ENCODE peak calls at places on chromosomes 5 and 9, in eight cellular contexts. N is GM23338, I is IMR-90, H is right atrium auricular region, M is astrocyte of the spinal cord, A is HCT116, Z is gastrocnemius medialis, T is GM06990. P is an unnamed sample.

GRCh38 chr5:153404747-153405146 is 85.7 kb upstream of the GRIA1 start:
- DNase-seq in N (peak; percentile 11), I (no peak), H (no peak), M (no peak), A (no peak), Z (no peak), T (no peak), P (no peak)

GRCh38 chr5:160925281-160925680 is 73.3 kb upstream of the ATP10B start:
- DNase-seq in N (no peak), I (no peak), H (no peak), M (no peak), A (no peak), Z (no peak), T (no peak), P (no peak)

GRCh38 chr5:167813381-167813780 is 478.1 kb upstream of the WWC1 start:
- DNase-seq in N (no peak), I (no peak), H (no peak), M (no peak), A (no peak), Z (no peak), T (no peak), P (no peak)

GRCh38 chr5:109468737-109469420 is 59.1 kb upstream of the PJA2 start:
- DNase-seq in N (peak; percentile 79), I (peak; percentile 94), H (peak; percentile 97), M (peak; percentile 94), A (peak; percentile 84), Z (peak; percentile 88), T (peak; percentile 32), P (peak; percentile 98)

GRCh38 chr9:734831-735511 is 106.5 kb upstream of the DMRT1 start:
- DNase-seq in N (no peak), I (peak; percentile 97), H (peak; percentile 65), M (peak; percentile 96), A (no peak), Z (no peak), T (no peak), P (peak; percentile 98)

GRCh38 chr5:158382473-158382872 is 523.5 kb upstream of the CLINT1 start:
- DNase-seq in N (peak; percentile 15), I (peak; percentile 97), H (peak; percentile 89), M (peak; percentile 97), A (peak; percentile 29), Z (peak; percentile 74), T (no peak), P (peak; percentile 98)

GRCh38 chr9:107749787-107750444 is 260.3 kb upstream of the KLF4 start:
- DNase-seq in N (peak; percentile 69), I (peak; percentile 96), H (peak; percentile 96), M (peak; percentile 92), A (peak; percentile 85), Z (peak; percentile 97), T (no peak), P (peak; percentile 94)

GRCh38 chr5:132557425-132557805 is 638 bp downstream of the RAD50 start:
- DNase-seq in N (peak; percentile 69), I (peak; percentile 29), H (no peak), M (peak; percentile 28), A (peak; percentile 37), Z (peak; percentile 29), T (no peak), P (peak; percentile 33)

GRCh38 chr5:69136296-69136695 is 30.7 kb upstream of the CCNB1 start:
- DNase-seq in N (no peak), I (no peak), H (no peak), M (no peak), A (no peak), Z (no peak), T (peak; percentile 43), P (peak; percentile 70)

GRCh38 chr5:59517926-59518585 is 375.5 kb downstream of the PDE4D start:
- DNase-seq in N (no peak), I (peak; percentile 62), H (no peak), M (peak; percentile 85), A (no peak), Z (no peak), T (no peak), P (peak; percentile 72)

GRCh38 chr5:37831821-37832524 is 7.9 kb downstream of the GDNF start:
- DNase-seq in N (no peak), I (peak; percentile 84), H (no peak), M (no peak), A (no peak), Z (no peak), T (no peak), P (no peak)

GRCh38 chr5:174567506-174568141 is 156.8 kb upstream of the MSX2 start:
- DNase-seq in N (no peak), I (no peak), H (no peak), M (no peak), A (no peak), Z (no peak), T (no peak), P (no peak)

GRCh38 chr5:66223637-66224036 is 79.5 kb downstream of the SREK1 start:
- DNase-seq in N (peak; percentile 48), I (no peak), H (no peak), M (no peak), A (peak; percentile 21), Z (no peak), T (no peak), P (peak; percentile 39)

GRCh38 chr5:108214857-108215256 is 167.0 kb downstream of the FBXL17 start:
- DNase-seq in N (no peak), I (no peak), H (no peak), M (no peak), A (no peak), Z (no peak), T (no peak), P (no peak)

GRCh38 chr5:88656196-88656935 is 226.6 kb downstream of the MEF2C start:
- DNase-seq in N (no peak), I (no peak), H (no peak), M (peak; percentile 27), A (no peak), Z (no peak), T (no peak), P (no peak)

GRCh38 chr9:101235105-101235866 is 149.5 kb downstream of the BAAT start:
- DNase-seq in N (peak; percentile 81), I (no peak), H (no peak), M (peak; percentile 4), A (peak; percentile 13), Z (no peak), T (no peak), P (peak; percentile 33)

GRCh38 chr5:17727212-17727611 is 93.0 kb downstream of the TAF11L14 start:
- DNase-seq in N (no peak), I (no peak), H (no peak), M (no peak), A (no peak), Z (no peak), T (no peak), P (no peak)

GRCh38 chr5:154273028-154273617 is 82.6 kb downstream of the GALNT10 start:
- DNase-seq in N (no peak), I (peak; percentile 21), H (no peak), M (peak; percentile 43), A (no peak), Z (peak; percentile 19), T (no peak), P (peak; percentile 91)

DNA sequence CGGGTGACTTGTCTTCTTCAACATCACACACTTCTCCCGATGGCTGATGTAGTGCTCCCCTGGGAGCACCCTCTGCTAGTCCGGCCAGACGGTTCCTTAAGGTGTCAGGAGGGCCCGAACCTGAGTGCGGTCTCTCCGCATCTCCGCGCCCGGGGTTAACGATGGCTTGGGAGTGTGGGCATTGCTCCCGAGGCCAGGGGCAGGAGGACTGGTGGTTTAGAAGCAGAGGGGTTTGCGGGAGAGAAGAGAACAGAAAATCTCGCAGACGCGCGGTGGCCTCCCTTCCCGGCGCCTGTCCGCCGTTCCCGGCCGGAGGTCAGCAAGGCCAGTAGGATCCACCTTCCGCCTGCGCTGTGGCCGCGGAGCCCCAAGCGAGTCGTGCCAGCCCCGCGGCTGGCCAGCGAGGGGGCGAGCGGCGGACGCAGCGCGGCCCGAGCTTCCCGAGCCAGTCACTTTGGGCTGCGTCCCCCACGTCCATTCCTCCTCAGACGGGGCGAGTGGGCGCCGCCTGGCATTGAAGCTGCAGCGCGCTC is 700 bp downstream of the CDO1 start:
- DNase-seq in N (peak; percentile 54), I (no peak), H (no peak), M (peak; percentile 8), A (no peak), Z (no peak), T (peak; percentile 18), P (no peak)
- H3K4me3 ChIP-seq in N (peak overlapping the region; percentile 88), I (peak overlapping the region; percentile 73), H (peak overlapping the region; percentile 66), M (peak overlapping the region; percentile 62), A (no peak overlapping the region), Z (peak overlapping the region; percentile 44), T (no peak overlapping the region), P (peak overlapping the region; percentile 69)

GRCh38 chr5:91190333-91190680 is 192.8 kb downstream of the ARRDC3 start:
- DNase-seq in N (peak; percentile 11), I (no peak), H (no peak), M (no peak), A (no peak), Z (no peak), T (no peak), P (no peak)
- H3K4me3 ChIP-seq in N (no peak overlapping the region), I (no peak overlapping the region), H (peak overlapping the region; percentile 19), M (no peak overlapping the region), A (no peak overlapping the region), Z (no peak overlapping the region), T (no peak overlapping the region), P (no peak overlapping the region)

GRCh38 chr9:83620841-83621636 is 1.9 kb upstream of the IDNK start:
- DNase-seq in N (peak; percentile 85), I (peak; percentile 52), H (no peak), M (peak; percentile 53), A (peak; percentile 54), Z (no peak), T (peak; percentile 10), P (peak; percentile 68)
- H3K4me3 ChIP-seq in N (no peak overlapping the region), I (no peak overlapping the region), H (no peak overlapping the region), M (no peak overlapping the region), A (no peak overlapping the region), Z (no peak overlapping the region), T (peak overlapping the region; percentile 17), P (no peak overlapping the region)

DNA sequence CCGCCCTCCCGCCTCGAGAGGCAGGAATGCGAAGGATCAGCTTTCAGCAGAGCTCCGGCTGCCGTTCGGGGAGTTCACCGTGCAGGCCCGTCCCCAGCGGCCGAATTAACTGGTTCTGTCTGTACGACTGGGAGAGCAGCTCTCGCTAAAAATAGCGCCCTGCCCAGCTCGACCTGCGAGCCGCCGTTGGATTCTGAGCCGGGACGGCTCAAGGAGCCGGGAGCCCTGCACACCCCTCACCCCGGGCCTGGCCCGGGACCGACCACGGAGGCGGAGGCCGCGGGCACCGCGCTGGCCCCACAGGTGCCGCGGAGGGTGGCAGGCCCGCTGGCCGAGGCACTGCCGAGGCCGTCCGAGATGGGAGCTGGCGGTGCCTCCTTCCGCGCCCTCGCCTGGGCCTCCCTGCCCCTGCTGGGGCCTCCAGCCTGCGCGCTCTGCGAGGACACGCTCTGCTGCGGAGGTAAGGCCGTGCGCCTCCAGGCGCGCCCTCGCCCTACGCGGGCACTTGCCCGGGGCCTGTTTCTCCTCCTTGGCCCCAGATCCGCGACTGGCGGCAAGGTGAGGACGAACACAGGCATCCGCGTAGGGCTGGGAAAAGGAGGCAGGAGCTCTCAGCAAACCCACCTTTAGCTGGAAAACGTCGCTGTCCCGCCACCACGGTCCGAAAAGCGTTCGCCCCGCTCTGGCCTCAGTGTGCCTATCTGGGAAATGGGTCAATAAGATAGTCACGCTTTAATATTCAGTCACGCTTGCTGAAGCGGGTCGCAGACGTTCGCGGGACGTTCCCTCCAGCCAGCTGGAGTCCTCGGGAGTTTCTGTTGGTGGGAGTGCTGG is 53.0 kb upstream of the DAB2IP start:
- DNase-seq in N (peak; percentile 96), I (peak; percentile 86), H (peak; percentile 82), M (peak; percentile 75), A (peak; percentile 67), Z (peak; percentile 96), T (no peak), P (peak; percentile 80)
- H3K4me3 ChIP-seq in N (peak overlapping the region; percentile 92), I (peak overlapping the region; percentile 16), H (peak overlapping the region; percentile 62), M (peak overlapping the region; percentile 17), A (peak overlapping the region; percentile 71), Z (peak overlapping the region; percentile 70), T (no peak overlapping the region), P (peak overlapping the region; percentile 35)

GRCh38 chr9:125679597-125680189 is 27.3 kb downstream of the MAPKAP1 start:
- DNase-seq in N (no peak), I (no peak), H (no peak), M (no peak), A (no peak), Z (no peak), T (no peak), P (no peak)
- H3K4me3 ChIP-seq in N (no peak overlapping the region), I (no peak overlapping the region), H (no peak overlapping the region), M (no peak overlapping the region), A (no peak overlapping the region), Z (no peak overlapping the region), T (no peak overlapping the region), P (no peak overlapping the region)

P was measured in choroid plexus epithelial cell.